ENCODE peak calls at places on chromosomes 3 and 15, in four cellular contexts. D, K, Q and G are unnamed samples.

GRCh38 chr3:51282931-51283330 is 102.2 kb upstream of the MANF start:
- DNase-seq in D (peak), K (peak), Q (peak), G (peak)

GRCh38 chr3:96354106-96354505 is 460.3 kb upstream of the EPHA6 start:
- DNase-seq in D (no peak), K (no peak), Q (no peak), G (no peak)

GRCh38 chr3:107431048-107431297 is 53.7 kb downstream of the CCDC54 start:
- DNase-seq in D (no peak), K (no peak), Q (no peak), G (no peak)

GRCh38 chr3:143240921-143241320 is 121.3 kb downstream of the CHST2 start:
- DNase-seq in D (no peak), K (no peak), Q (no peak), G (no peak)

GRCh38 chr15:34047893-34048775 is 9.1 kb upstream of the AVEN start:
- DNase-seq in D (peak), K (peak), Q (no peak), G (no peak)

GRCh38 chr3:71050521-71051258 is 532.8 kb downstream of the FOXP1 start:
- DNase-seq in D (no peak), K (peak), Q (no peak), G (peak)

GRCh38 chr15:55789066-55789660 is 46.2 kb upstream of the PRTG start:
- DNase-seq in D (no peak), K (no peak), Q (peak), G (peak)

GRCh38 chr3:14988988-14989394 is 41.6 kb downstream of the NR2C2 start:
- DNase-seq in D (no peak), K (no peak), Q (no peak), G (no peak)

GRCh38 chr15:64046347-64047153 is at the start of gene DAPK2:
- DNase-seq in D (peak), K (peak), Q (peak), G (peak)

GRCh38 chr3:194671511-194671899 is 486 bp downstream of the LSG1 start:
- DNase-seq in D (peak), K (peak), Q (peak), G (peak)

GRCh38 chr15:81012588-81012987 is 11.9 kb downstream of the TLNRD1 start:
- DNase-seq in D (no peak), K (no peak), Q (no peak), G (no peak)

GRCh38 chr3:59256233-59256632 is 206.4 kb upstream of the CFAP20DC start:
- DNase-seq in D (no peak), K (no peak), Q (no peak), G (no peak)

GRCh38 chr15:68252925-68253534 is 23.5 kb upstream of the CLN6 start:
- DNase-seq in D (peak), K (peak), Q (peak), G (peak)

GRCh38 chr15:77654975-77655374 is 22.3 kb upstream of the LINGO1 start:
- DNase-seq in D (no peak), K (peak), Q (no peak), G (no peak)

GRCh38 chr3:39753361-39753760 is 56.0 kb upstream of the MYRIP start:
- DNase-seq in D (no peak), K (no peak), Q (no peak), G (no peak)

GRCh38 chr3:65112751-65113300 is 425.0 kb upstream of the ADAMTS9 start:
- DNase-seq in D (no peak), K (no peak), Q (no peak), G (no peak)

GRCh38 chr15:90162956-90163355 is 38.2 kb upstream of the SEMA4B start:
- DNase-seq in D (no peak), K (no peak), Q (no peak), G (no peak)

GRCh38 chr3:190265795-190266194 is 56.5 kb downstream of the CLDN1 start:
- DNase-seq in D (peak), K (peak), Q (peak), G (peak)

GRCh38 chr15:35530698-35531097 is 15.3 kb downstream of the DPH6 start:
- DNase-seq in D (no peak), K (no peak), Q (no peak), G (no peak)

GRCh38 chr15:99997112-99997651 is 263.9 kb upstream of the LYSMD4 start:
- DNase-seq in D (no peak), K (no peak), Q (no peak), G (no peak)

GRCh38 chr3:133812872-133813271 is 7.3 kb downstream of the SRPRB start:
- DNase-seq in D (no peak), K (no peak), Q (no peak), G (no peak)

GRCh38 chr15:66873856-66874255 is 171.8 kb downstream of the SMAD6 start:
- DNase-seq in D (no peak), K (no peak), Q (no peak), G (no peak)

GRCh38 chr15:89812847-89813320 is 1.8 kb downstream of the ANPEP start:
- DNase-seq in D (no peak), K (no peak), Q (no peak), G (no peak)

GRCh38 chr3:113698891-113699465 is 2.5 kb upstream of the USF3 start:
- DNase-seq in D (no peak), K (peak), Q (peak), G (peak)

GRCh38 chr15:80893777-80894176 is 95.8 kb downstream of the MESD start:
- DNase-seq in D (no peak), K (no peak), Q (no peak), G (no peak)

GRCh38 chr15:45442497-45443135 is 64.3 kb upstream of the GATM start:
- DNase-seq in D (peak), K (peak), Q (peak), G (peak)

GRCh38 chr3:58004972-58005371 is 3.2 kb upstream of the FLNB start:
- DNase-seq in D (peak), K (peak), Q (peak), G (peak)

GRCh38 chr3:11317300-11317699 is 45.1 kb downstream of the ATG7 start:
- DNase-seq in D (no peak), K (no peak), Q (no peak), G (no peak)

GRCh38 chr3:108103971-108104797 is 13.4 kb upstream of the CD47 start:
- DNase-seq in D (peak), K (no peak), Q (no peak), G (no peak)

GRCh38 chr3:16251316-16252085 is 13.2 kb downstream of the DPH3 start:
- DNase-seq in D (no peak), K (no peak), Q (no peak), G (no peak)

GRCh38 chr15:70713547-70714414 is 49.6 kb downstream of the UACA start:
- DNase-seq in D (no peak), K (peak), Q (no peak), G (no peak)

GRCh38 chr15:40344631-40345120 is 3.9 kb upstream of the CCDC9B start:
- DNase-seq in D (peak), K (peak), Q (no peak), G (peak)

GRCh38 chr15:46413799-46414198 is 779.0 kb downstream of the SQOR start:
- DNase-seq in D (no peak), K (peak), Q (peak), G (peak)